ENCODE peak calls at places on chromosomes 4 and X, in seven cellular contexts. R, P, D, T, O, E and M are unnamed samples.

GRCh38 chrX:17086317-17086716 is 139.9 kb downstream of the REPS2 start:
- DNase-seq in O (no peak), D (no peak), E (no peak), T (no peak), P (no peak), R (no peak), M (no peak)

GRCh38 chr4:7771541-7772507 is 167.8 kb downstream of the AFAP1 start:
- DNase-seq in D (no peak), T (no peak), P (no peak), E (no peak), O (no peak), R (no peak), M (peak; percentile 46)

GRCh38 chrX:14095702-14096101 is 66.0 kb upstream of the GEMIN8 start:
- DNase-seq in E (peak; percentile 39), R (peak; percentile 24), T (no peak), O (no peak), D (peak; percentile 41), P (peak; percentile 24), M (peak; percentile 36)

GRCh38 chrX:150364347-150365050 is 1.4 kb downstream of the MAMLD1 start:
- DNase-seq in D (peak; percentile 21), P (peak; percentile 56), R (no peak), T (no peak), O (peak; percentile 44), E (no peak), M (peak; percentile 31)

GRCh38 chrX:12955882-12956703 is 18.8 kb upstream of the TMSB4X start:
- DNase-seq in P (peak; percentile 62), E (no peak), D (peak; percentile 50), O (no peak), R (no peak), T (no peak), M (no peak)

GRCh38 chr4:167084326-167084725 is 150.0 kb downstream of the SPOCK3 start:
- DNase-seq in D (no peak), T (no peak), E (no peak), R (no peak), O (no peak), P (no peak), M (no peak)

GRCh38 chrX:119887721-119888425 is 7.8 kb upstream of the AKAP14 start:
- DNase-seq in O (no peak), T (peak; percentile 10), R (no peak), P (peak; percentile 62), D (peak; percentile 84), E (no peak), M (peak; percentile 75)

GRCh38 chrX:53481816-53482485 is 47.8 kb upstream of the HSD17B10 start:
- DNase-seq in T (peak; percentile 64), O (peak; percentile 1), R (peak; percentile 47), D (peak; percentile 78), P (peak; percentile 36), E (peak; percentile 48), M (peak; percentile 47)

GRCh38 chr4:148539387-148539786 is 97.2 kb upstream of the NR3C2 start:
- DNase-seq in P (no peak), E (no peak), R (no peak), D (no peak), O (no peak), T (no peak), M (no peak)

GRCh38 chrX:40845331-40845911 is 110.1 kb upstream of the MED14 start:
- DNase-seq in R (peak; percentile 86), P (no peak), O (peak; percentile 1), T (no peak), D (no peak), E (no peak), M (no peak)